ENCODE peak calls at places on chromosomes 7 and 10, in six cellular contexts. X, O, I, P, E and M are unnamed samples.

GRCh38 chr10:83476211-83476610 is 663.1 kb upstream of the GHITM start:
- DNase-seq in X (no peak), O (no peak), I (no peak), P (no peak), E (no peak), M (no peak)

GRCh38 chr10:30637881-30638467 is 8.4 kb upstream of the LYZL2 start:
- DNase-seq in X (no peak), O (no peak), I (no peak), P (no peak), E (peak; percentile 96), M (no peak)

GRCh38 chr10:47326306-47326926 is 4.2 kb downstream of the GDF2 start:
- DNase-seq in X (peak; percentile 62), O (no peak), I (no peak), P (no peak), E (no peak), M (no peak)

GRCh38 chr10:73875139-73875475 is 752 bp upstream of the CAMK2G start:
- DNase-seq in X (no peak), O (no peak), I (no peak), P (no peak), E (no peak), M (no peak)

GRCh38 chr7:88357794-88358533 is 51.3 kb upstream of the STEAP4 start:
- DNase-seq in X (no peak), O (no peak), I (no peak), P (no peak), E (no peak), M (no peak)

GRCh38 chr10:88150338-88150737 is 286.9 kb downstream of the PTEN start:
- DNase-seq in X (no peak), O (no peak), I (no peak), P (no peak), E (peak; percentile 72), M (no peak)

GRCh38 chr7:28037220-28038010 is 143.2 kb downstream of the JAZF1 start:
- DNase-seq in X (no peak), O (no peak), I (no peak), P (no peak), E (peak; percentile 98), M (no peak)

GRCh38 chr7:78562191-78562590 is 763.6 kb downstream of the PHTF2 start:
- DNase-seq in X (no peak), O (no peak), I (no peak), P (no peak), E (peak; percentile 50), M (no peak)

GRCh38 chr7:152081088-152081487 is 55.6 kb downstream of the GALNT11 start:
- DNase-seq in X (no peak), O (no peak), I (no peak), P (no peak), E (no peak), M (no peak)

GRCh38 chr7:151743481-151743983 is 133.4 kb downstream of the PRKAG2 start:
- DNase-seq in X (no peak), O (no peak), I (no peak), P (no peak), E (no peak), M (no peak)

GRCh38 chr7:130996205-130996840 is 262.3 kb upstream of the KLF14 start:
- DNase-seq in X (no peak), O (no peak), I (no peak), P (no peak), E (no peak), M (no peak)

GRCh38 chr10:103791858-103792257 is 63.5 kb downstream of the SH3PXD2A start:
- DNase-seq in X (no peak), O (no peak), I (no peak), P (peak; percentile 47), E (no peak), M (peak; percentile 77)

GRCh38 chr10:119517235-119518141 is 25.0 kb downstream of the RGS10 start:
- DNase-seq in X (peak; percentile 90), O (no peak), I (no peak), P (peak; percentile 19), E (peak; percentile 63), M (no peak)

GRCh38 chr10:101367569-101368453 is 13.8 kb downstream of the BTRC start:
- DNase-seq in X (no peak), O (no peak), I (no peak), P (no peak), E (peak; percentile 79), M (no peak)

GRCh38 chr10:124996854-124997215 is 54.9 kb downstream of the ZRANB1 start:
- DNase-seq in X (no peak), O (no peak), I (no peak), P (no peak), E (no peak), M (peak; percentile 70)

GRCh38 chr10:92847185-92847864 is 995 bp upstream of the EXOC6 start:
- DNase-seq in X (no peak), O (no peak), I (no peak), P (no peak), E (peak; percentile 18), M (no peak)

GRCh38 chr10:121043124-121043849 is 192.1 kb downstream of the WDR11 start:
- DNase-seq in X (no peak), O (no peak), I (no peak), P (peak; percentile 20), E (no peak), M (no peak)
- TF ChIP-seq POLR2A in X (no peak), O (no peak), I (no peak), P (no peak), E (no peak), M (no peak)

GRCh38 chr7:137846588-137847417 is at the start of gene DGKI:
- DNase-seq in X (peak; percentile 86), O (peak; percentile 24), I (no peak), P (peak; percentile 7), E (no peak), M (peak; percentile 84)
- TF ChIP-seq POLR2A in X (no peak), O (no peak), I (no peak), P (no peak), E (no peak), M (no peak)

GRCh38 chr7:44999245-45000095 is 531 bp upstream of the CCM2 start:
- DNase-seq in X (peak; percentile 100), O (peak; percentile 100), I (peak; percentile 100), P (peak; percentile 100), E (peak; percentile 99), M (peak; percentile 98)
- TF ChIP-seq POLR2A in X (no peak), O (peak; percentile 26), I (no peak), P (peak; percentile 61), E (no peak), M (peak; percentile 42)

GRCh38 chr10:136465-136762 is 1.2 kb downstream of the ZMYND11 start:
- DNase-seq in X (no peak), O (no peak), I (no peak), P (no peak), E (no peak), M (no peak)

GRCh38 chr10:134743-135600 is at the start of gene ZMYND11:
- DNase-seq in X (peak; percentile 91), O (peak; percentile 73), I (peak; percentile 60), P (peak; percentile 77), E (peak; percentile 42), M (peak; percentile 95)

GRCh38 chr10:137031-137430 is 1.8 kb downstream of the ZMYND11 start:
- DNase-seq in X (no peak), O (no peak), I (no peak), P (peak; percentile 32), E (peak; percentile 7), M (no peak)

GRCh38 chr10:134205-134742 is 981 bp upstream of the ZMYND11 start:
- DNase-seq in X (no peak), O (no peak), I (peak; percentile 13), P (peak; percentile 25), E (peak; percentile 6), M (no peak)

GRCh38 chr10:135601-136464 is 578 bp downstream of the ZMYND11 start:
- DNase-seq in X (peak; percentile 94), O (peak; percentile 65), I (peak; percentile 61), P (peak; percentile 78), E (peak; percentile 43), M (peak; percentile 92)
- TF ChIP-seq POLR2A in X (no peak), O (no peak), I (peak; percentile 16), P (peak; percentile 78), E (peak; percentile 64), M (no peak)

GRCh38 chr10:60911216-60911615 is 32.8 kb downstream of the RHOBTB1 start:
- DNase-seq in X (no peak), O (no peak), I (no peak), P (no peak), E (no peak), M (peak; percentile 30)
- TF ChIP-seq POLR2A in X (no peak), O (no peak), I (no peak), P (no peak), E (no peak), M (no peak)

GRCh38 chr7:45881759-45882464 is 6.4 kb upstream of the IGFBP1 start:
- DNase-seq in X (peak; percentile 66), O (no peak), I (no peak), P (no peak), E (peak; percentile 89), M (no peak)
- TF ChIP-seq POLR2A in X (no peak), O (no peak), I (no peak), P (no peak), E (no peak), M (no peak)

GRCh38 chr10:110208614-110209398 is 1.4 kb downstream of the MXI1 start:
- DNase-seq in X (peak; percentile 87), O (no peak), I (peak; percentile 24), P (peak; percentile 57), E (peak; percentile 46), M (peak; percentile 84)

GRCh38 chr10:110209399-110209925 is 2.1 kb downstream of the MXI1 start:
- DNase-seq in X (peak; percentile 94), O (peak; percentile 60), I (peak; percentile 48), P (peak; percentile 78), E (peak; percentile 65), M (peak; percentile 54)

GRCh38 chr10:110207805-110208613 is 604 bp downstream of the MXI1 start:
- DNase-seq in X (peak; percentile 91), O (no peak), I (peak; percentile 36), P (peak; percentile 49), E (peak; percentile 17), M (peak; percentile 83)

GRCh38 chr10:110205051-110205675 is 2.2 kb upstream of the MXI1 start:
- DNase-seq in X (peak; percentile 56), O (no peak), I (no peak), P (no peak), E (no peak), M (no peak)

DNA sequence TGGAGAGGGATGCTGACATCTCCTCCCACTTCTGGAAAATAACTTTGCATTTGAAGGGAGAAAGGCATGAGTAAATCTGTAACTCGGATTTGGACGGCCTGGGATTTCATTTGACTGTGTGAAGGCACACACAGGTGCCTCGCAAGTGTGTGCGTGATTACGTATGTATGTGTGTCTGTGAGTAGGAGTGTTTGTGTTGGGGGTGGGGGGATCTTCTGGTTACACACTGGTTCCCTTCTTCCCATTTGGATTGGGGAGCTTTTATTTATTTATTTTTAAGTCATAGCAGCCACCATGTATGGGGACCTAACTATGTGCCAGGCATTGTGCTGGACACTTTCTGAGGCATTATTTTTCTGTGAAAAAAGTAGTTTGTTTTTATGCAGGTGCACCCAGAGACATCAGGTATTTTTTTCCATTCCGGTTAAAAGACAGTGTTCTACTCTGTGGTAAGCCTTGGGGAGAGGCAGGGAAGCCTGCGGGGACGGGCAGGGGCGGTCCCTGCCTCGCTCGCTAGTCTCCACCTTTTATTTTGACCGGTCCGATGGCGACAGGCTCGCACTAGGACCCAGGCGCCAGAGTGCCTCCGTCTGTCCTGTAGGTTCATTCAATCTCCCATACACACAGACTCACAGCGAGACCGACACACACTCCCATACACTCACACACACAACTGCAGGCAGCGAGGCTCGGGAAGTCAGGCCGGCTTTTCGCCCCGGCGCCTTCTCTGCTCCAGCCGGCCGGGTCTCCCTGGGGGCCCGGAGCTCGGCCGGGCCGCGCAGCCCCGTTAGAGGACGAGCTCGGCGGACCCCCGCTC is at the start of gene MXI1:
- DNase-seq in X (peak; percentile 94), O (peak; percentile 62), I (peak; percentile 82), P (peak; percentile 87), E (peak; percentile 82), M (peak; percentile 90)
- TF ChIP-seq POLR2A in X (no peak), O (peak; percentile 29), I (peak; percentile 86), P (peak; percentile 44), E (no peak), M (peak; percentile 58)